ENCODE peak calls at places on chromosomes 4 and X, in four cellular contexts. U is foreskin melanocyte, W is nephron progenitor cell, O is fibroblast of pulmonary artery. Z is an unnamed sample.
A peak's percentile ranks its signal among the peaks of the same experiment; 100 is the strongest.

GRCh38 chr4:41024556-41025491 is 189.5 kb downstream of the APBB2 start:
- DNase-seq in U (no peak), W (no peak), O (no peak), Z (no peak)

GRCh38 chr4:38769441-38770210 is 13.2 kb downstream of the TLR10 start:
- DNase-seq in U (no peak), W (no peak), O (no peak), Z (no peak)

GRCh38 chr4:30847157-30847556 is 127.0 kb downstream of the PCDH7 start:
- DNase-seq in U (no peak), W (no peak), O (no peak), Z (no peak)

GRCh38 chr4:140344621-140345020 is 28.8 kb upstream of the SCOC start:
- DNase-seq in U (no peak), W (no peak), O (no peak), Z (no peak)

GRCh38 chr4:48683784-48684666 is 96.1 kb downstream of the FRYL start:
- DNase-seq in U (no peak), W (no peak), O (no peak), Z (no peak)

GRCh38 chr4:152045397-152045780 is 284.6 kb upstream of the GATB start:
- DNase-seq in U (no peak), W (no peak), O (no peak), Z (no peak)

GRCh38 chr4:67668315-67668714 is 32.6 kb downstream of the UBA6 start:
- DNase-seq in U (no peak), W (no peak), O (no peak), Z (no peak)

GRCh38 chrX:99939883-99940232 is 470.2 kb downstream of the PCDH19 start:
- DNase-seq in U (no peak), W (no peak), O (no peak), Z (no peak)

GRCh38 chrX:153681175-153681574 is 6.6 kb upstream of the SLC6A8 start:
- DNase-seq in U (no peak), W (no peak), O (no peak), Z (no peak)

GRCh38 chr4:152106113-152106763 is 345.4 kb upstream of the GATB start:
- DNase-seq in U (peak; percentile 82), W (no peak), O (peak; percentile 95), Z (no peak)

GRCh38 chr4:185396724-185397402 is at the start of gene ANKRD37:
- DNase-seq in U (no peak), W (no peak), O (peak; percentile 53), Z (no peak)

Z was measured in NCI-H1930.